ENCODE peak calls at places on chromosomes 13 and 19, in six cellular contexts. One of them, this sample, is unnamed.

GRCh38 chr19:37251308-37252229 is 33.6 kb downstream of the ZNF383 start:
- DNase-seq in breast epithelium: peak
- DNase-seq in CD8-positive, alpha-beta memory T cell: no peak
- DNase-seq in SK-N-SH: peak
- DNase-seq in AG09309: peak
- DNase-seq in colonic mucosa: peak
- DNase-seq in this sample: peak

GRCh38 chr19:18278521-18279265 is 2.7 kb downstream of the JUND start:
- DNase-seq in breast epithelium: peak
- DNase-seq in CD8-positive, alpha-beta memory T cell: peak
- DNase-seq in SK-N-SH: no peak
- DNase-seq in AG09309: no peak
- DNase-seq in colonic mucosa: peak
- DNase-seq in this sample: peak

GRCh38 chr13:110187501-110188161 is 119.3 kb downstream of the COL4A1 start:
- DNase-seq in CD8-positive, alpha-beta memory T cell: no peak
- DNase-seq in breast epithelium: no peak
- DNase-seq in colonic mucosa: no peak
- DNase-seq in AG09309: peak
- DNase-seq in SK-N-SH: peak
- DNase-seq in this sample: peak

GRCh38 chr19:12000152-12000981 is 35.1 kb downstream of the ZNF433 start:
- DNase-seq in colonic mucosa: no peak
- DNase-seq in SK-N-SH: no peak
- DNase-seq in AG09309: no peak
- DNase-seq in CD8-positive, alpha-beta memory T cell: no peak
- DNase-seq in breast epithelium: no peak
- DNase-seq in this sample: no peak

GRCh38 chr13:78160793-78161192 is 242.2 kb upstream of the EDNRB start:
- DNase-seq in breast epithelium: no peak
- DNase-seq in SK-N-SH: no peak
- DNase-seq in AG09309: peak
- DNase-seq in CD8-positive, alpha-beta memory T cell: no peak
- DNase-seq in colonic mucosa: no peak
- DNase-seq in this sample: peak

GRCh38 chr19:12764698-12765097 is 10.7 kb downstream of the HOOK2 start:
- DNase-seq in AG09309: no peak
- DNase-seq in CD8-positive, alpha-beta memory T cell: no peak
- DNase-seq in colonic mucosa: no peak
- DNase-seq in breast epithelium: no peak
- DNase-seq in SK-N-SH: no peak
- DNase-seq in this sample: no peak

GRCh38 chr19:28314771-28315170 is 898.2 kb downstream of the UQCRFS1 start:
- DNase-seq in colonic mucosa: no peak
- DNase-seq in CD8-positive, alpha-beta memory T cell: no peak
- DNase-seq in SK-N-SH: no peak
- DNase-seq in AG09309: no peak
- DNase-seq in breast epithelium: no peak
- DNase-seq in this sample: no peak

GRCh38 chr19:40365613-40366401 is 17.3 kb downstream of the PLD3 start:
- DNase-seq in SK-N-SH: peak
- DNase-seq in colonic mucosa: peak
- DNase-seq in AG09309: no peak
- DNase-seq in CD8-positive, alpha-beta memory T cell: peak
- DNase-seq in breast epithelium: peak
- DNase-seq in this sample: peak

GRCh38 chr19:812819-813358 is 8.9 kb downstream of the PLPPR3 start:
- DNase-seq in breast epithelium: no peak
- DNase-seq in SK-N-SH: no peak
- DNase-seq in colonic mucosa: no peak
- DNase-seq in AG09309: no peak
- DNase-seq in CD8-positive, alpha-beta memory T cell: no peak
- DNase-seq in this sample: no peak

GRCh38 chr13:38577048-38577447 is 109.8 kb upstream of the FREM2 start:
- DNase-seq in colonic mucosa: no peak
- DNase-seq in CD8-positive, alpha-beta memory T cell: no peak
- DNase-seq in SK-N-SH: no peak
- DNase-seq in breast epithelium: no peak
- DNase-seq in AG09309: no peak
- DNase-seq in this sample: peak

GRCh38 chr19:38386968-38387549 is 775 bp downstream of the GGN start:
- DNase-seq in CD8-positive, alpha-beta memory T cell: no peak
- DNase-seq in breast epithelium: no peak
- DNase-seq in AG09309: no peak
- DNase-seq in colonic mucosa: peak
- DNase-seq in SK-N-SH: peak
- DNase-seq in this sample: no peak

DNA sequence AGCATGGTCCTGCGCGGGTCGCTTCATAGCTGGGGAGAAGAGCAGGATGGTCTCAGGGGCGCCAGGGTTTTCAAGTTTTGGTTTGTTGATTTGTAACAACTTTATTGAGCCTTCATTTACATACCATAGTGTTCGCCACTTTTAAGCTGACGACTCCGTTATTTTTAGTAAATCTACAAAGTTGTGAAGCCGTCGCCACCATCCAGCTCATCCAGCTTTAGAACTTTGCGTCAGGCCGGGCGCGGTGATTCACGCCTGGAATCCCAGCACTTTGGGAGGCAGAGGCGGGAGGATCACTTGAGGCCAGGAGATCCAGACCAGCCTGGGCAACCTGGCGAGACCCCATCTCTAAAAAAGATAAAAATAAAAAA is 404 bp downstream of the C19orf44 start:
- DNase-seq in breast epithelium: no peak
- DNase-seq in AG09309: no peak
- DNase-seq in CD8-positive, alpha-beta memory T cell: no peak
- DNase-seq in SK-N-SH: no peak
- DNase-seq in colonic mucosa: peak
- DNase-seq in this sample: peak
- H3K4me3 ChIP-seq in breast epithelium: peak
- H3K4me3 ChIP-seq in AG09309: peak
- H3K4me3 ChIP-seq in CD8-positive, alpha-beta memory T cell: peak
- H3K4me3 ChIP-seq in SK-N-SH: peak
- H3K4me3 ChIP-seq in colonic mucosa: peak
- H3K4me3 ChIP-seq in this sample: peak

DNA sequence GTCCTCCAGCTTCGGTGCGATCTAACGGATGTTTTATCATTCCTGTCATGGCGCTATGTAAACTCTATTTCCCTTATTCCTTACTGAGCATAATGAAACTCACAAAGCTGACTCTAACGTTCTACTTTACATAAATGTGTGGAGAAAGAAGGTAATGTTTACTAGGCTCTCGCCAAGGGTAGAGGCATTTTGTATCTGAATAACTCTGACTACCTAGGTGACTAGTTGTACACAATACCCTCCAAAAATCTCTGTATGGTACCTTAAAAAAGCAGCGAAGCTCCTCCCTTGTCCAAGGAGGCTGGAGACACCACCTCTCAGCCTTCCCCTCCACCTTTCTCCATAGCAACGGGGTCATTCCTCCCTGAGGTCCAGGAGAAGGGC is 316 bp upstream of the ZNF530 start:
- DNase-seq in CD8-positive, alpha-beta memory T cell: no peak
- DNase-seq in breast epithelium: no peak
- DNase-seq in SK-N-SH: no peak
- DNase-seq in AG09309: no peak
- DNase-seq in colonic mucosa: no peak
- DNase-seq in this sample: no peak
- H3K4me3 ChIP-seq in CD8-positive, alpha-beta memory T cell: peak
- H3K4me3 ChIP-seq in breast epithelium: peak
- H3K4me3 ChIP-seq in SK-N-SH: peak
- H3K4me3 ChIP-seq in AG09309: peak
- H3K4me3 ChIP-seq in colonic mucosa: peak
- H3K4me3 ChIP-seq in this sample: peak

GRCh38 chr19:51075998-51076397 is 6.7 kb downstream of the KLK14 start:
- DNase-seq in CD8-positive, alpha-beta memory T cell: no peak
- DNase-seq in SK-N-SH: no peak
- DNase-seq in colonic mucosa: no peak
- DNase-seq in AG09309: no peak
- DNase-seq in breast epithelium: no peak
- DNase-seq in this sample: no peak
- H3K4me3 ChIP-seq in CD8-positive, alpha-beta memory T cell: no peak
- H3K4me3 ChIP-seq in SK-N-SH: no peak
- H3K4me3 ChIP-seq in colonic mucosa: no peak
- H3K4me3 ChIP-seq in AG09309: no peak
- H3K4me3 ChIP-seq in breast epithelium: no peak
- H3K4me3 ChIP-seq in this sample: no peak

GRCh38 chr19:55442372-55443044 is 592 bp downstream of the SHISA7 start:
- DNase-seq in AG09309: no peak
- DNase-seq in SK-N-SH: peak
- DNase-seq in breast epithelium: no peak
- DNase-seq in colonic mucosa: no peak
- DNase-seq in CD8-positive, alpha-beta memory T cell: no peak
- DNase-seq in this sample: no peak
- H3K4me3 ChIP-seq in AG09309: no peak
- H3K4me3 ChIP-seq in SK-N-SH: no peak
- H3K4me3 ChIP-seq in breast epithelium: peak
- H3K4me3 ChIP-seq in colonic mucosa: no peak
- H3K4me3 ChIP-seq in CD8-positive, alpha-beta memory T cell: no peak
- H3K4me3 ChIP-seq in this sample: no peak

GRCh38 chr13:112968380-112968909 is 569 bp upstream of the MCF2L start:
- DNase-seq in CD8-positive, alpha-beta memory T cell: peak
- DNase-seq in breast epithelium: peak
- DNase-seq in AG09309: no peak
- DNase-seq in SK-N-SH: peak
- DNase-seq in colonic mucosa: peak
- DNase-seq in this sample: no peak
- H3K4me3 ChIP-seq in CD8-positive, alpha-beta memory T cell: peak
- H3K4me3 ChIP-seq in breast epithelium: peak
- H3K4me3 ChIP-seq in AG09309: no peak
- H3K4me3 ChIP-seq in SK-N-SH: peak
- H3K4me3 ChIP-seq in colonic mucosa: peak
- H3K4me3 ChIP-seq in this sample: no peak

GRCh38 chr13:50072676-50073075 is 57.4 kb downstream of the KCNRG start:
- DNase-seq in CD8-positive, alpha-beta memory T cell: no peak
- DNase-seq in SK-N-SH: no peak
- DNase-seq in AG09309: no peak
- DNase-seq in breast epithelium: no peak
- DNase-seq in colonic mucosa: no peak
- DNase-seq in this sample: peak

GRCh38 chr13:50074843-50075242 is 59.6 kb downstream of the KCNRG start:
- DNase-seq in CD8-positive, alpha-beta memory T cell: no peak
- DNase-seq in breast epithelium: no peak
- DNase-seq in AG09309: no peak
- DNase-seq in SK-N-SH: no peak
- DNase-seq in colonic mucosa: no peak
- DNase-seq in this sample: peak

GRCh38 chr13:50075619-50076097 is 60.4 kb downstream of the KCNRG start:
- DNase-seq in colonic mucosa: no peak
- DNase-seq in breast epithelium: no peak
- DNase-seq in CD8-positive, alpha-beta memory T cell: no peak
- DNase-seq in AG09309: no peak
- DNase-seq in SK-N-SH: peak
- DNase-seq in this sample: peak

GRCh38 chr13:50071399-50071798 is 56.2 kb downstream of the KCNRG start:
- DNase-seq in SK-N-SH: peak
- DNase-seq in CD8-positive, alpha-beta memory T cell: no peak
- DNase-seq in AG09309: no peak
- DNase-seq in colonic mucosa: no peak
- DNase-seq in breast epithelium: no peak
- DNase-seq in this sample: peak

DNA sequence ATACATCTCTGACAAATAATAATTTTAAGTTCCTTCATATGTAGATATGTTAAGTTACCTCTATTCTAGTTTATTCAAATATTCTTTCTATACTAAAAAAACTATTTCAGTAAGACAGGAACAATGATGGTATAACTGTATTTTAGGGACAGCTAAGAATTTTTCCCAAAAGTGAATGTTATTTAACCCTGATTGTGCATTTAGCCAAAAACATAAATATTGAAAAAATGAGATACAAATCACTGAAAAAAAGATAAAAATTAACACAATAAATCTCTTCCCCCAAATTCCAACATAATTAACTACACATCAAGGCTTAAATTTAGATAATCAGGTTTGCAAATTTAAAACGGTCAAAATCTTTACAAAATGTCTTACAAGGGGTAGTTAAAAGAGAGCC is 58.1 kb downstream of the KCNRG start:
- DNase-seq in AG09309: no peak
- DNase-seq in CD8-positive, alpha-beta memory T cell: no peak
- DNase-seq in SK-N-SH: no peak
- DNase-seq in colonic mucosa: no peak
- DNase-seq in breast epithelium: no peak
- DNase-seq in this sample: peak
- H3K4me3 ChIP-seq in AG09309: no peak
- H3K4me3 ChIP-seq in CD8-positive, alpha-beta memory T cell: no peak
- H3K4me3 ChIP-seq in SK-N-SH: no peak
- H3K4me3 ChIP-seq in colonic mucosa: no peak
- H3K4me3 ChIP-seq in breast epithelium: no peak
- H3K4me3 ChIP-seq in this sample: no peak

GRCh38 chr19:44775676-44776240 is 1.9 kb upstream of the CBLC start:
- DNase-seq in breast epithelium: no peak
- DNase-seq in SK-N-SH: no peak
- DNase-seq in AG09309: no peak
- DNase-seq in CD8-positive, alpha-beta memory T cell: no peak
- DNase-seq in colonic mucosa: no peak
- DNase-seq in this sample: no peak
- H3K4me3 ChIP-seq in breast epithelium: no peak
- H3K4me3 ChIP-seq in SK-N-SH: no peak
- H3K4me3 ChIP-seq in AG09309: no peak
- H3K4me3 ChIP-seq in CD8-positive, alpha-beta memory T cell: no peak
- H3K4me3 ChIP-seq in colonic mucosa: no peak
- H3K4me3 ChIP-seq in this sample: no peak

GRCh38 chr19:7788178-7788932 is 25.3 kb downstream of the CLEC4M start:
- DNase-seq in AG09309: no peak
- DNase-seq in breast epithelium: no peak
- DNase-seq in SK-N-SH: no peak
- DNase-seq in colonic mucosa: no peak
- DNase-seq in CD8-positive, alpha-beta memory T cell: no peak
- DNase-seq in this sample: no peak

GRCh38 chr19:7787602-7788177 is 24.6 kb downstream of the CLEC4M start:
- DNase-seq in AG09309: no peak
- DNase-seq in colonic mucosa: no peak
- DNase-seq in CD8-positive, alpha-beta memory T cell: no peak
- DNase-seq in SK-N-SH: no peak
- DNase-seq in breast epithelium: no peak
- DNase-seq in this sample: no peak

GRCh38 chr19:7789447-7789846 is 26.4 kb downstream of the CLEC4M start:
- DNase-seq in AG09309: no peak
- DNase-seq in colonic mucosa: peak
- DNase-seq in CD8-positive, alpha-beta memory T cell: no peak
- DNase-seq in breast epithelium: no peak
- DNase-seq in SK-N-SH: peak
- DNase-seq in this sample: no peak

GRCh38 chr19:7790416-7790815 is 27.4 kb downstream of the CLEC4M start:
- DNase-seq in AG09309: no peak
- DNase-seq in CD8-positive, alpha-beta memory T cell: no peak
- DNase-seq in SK-N-SH: no peak
- DNase-seq in breast epithelium: no peak
- DNase-seq in colonic mucosa: no peak
- DNase-seq in this sample: no peak

GRCh38 chr19:7788933-7789323 is 25.9 kb downstream of the CLEC4M start:
- DNase-seq in CD8-positive, alpha-beta memory T cell: no peak
- DNase-seq in SK-N-SH: no peak
- DNase-seq in breast epithelium: no peak
- DNase-seq in colonic mucosa: no peak
- DNase-seq in AG09309: no peak
- DNase-seq in this sample: no peak
- H3K4me3 ChIP-seq in CD8-positive, alpha-beta memory T cell: peak
- H3K4me3 ChIP-seq in SK-N-SH: no peak
- H3K4me3 ChIP-seq in breast epithelium: peak
- H3K4me3 ChIP-seq in colonic mucosa: no peak
- H3K4me3 ChIP-seq in AG09309: no peak
- H3K4me3 ChIP-seq in this sample: no peak

This sample was measured in fibroblast of the aortic adventitia.